ENCODE peak calls at places on chromosomes 11 and 22, in six cellular contexts. O is GM23248, Q is neural progenitor cell, E is hepatocyte, F is HCT116, R is MM.1S. B is an unnamed sample. For H3K4me1, the result is how much of the 10 kb centered on the place peaks cover.

GRCh38 chr11:35844579-35844978 is 99.3 kb upstream of the LDLRAD3 start:
- DNase-seq in O (no peak), Q (no peak), E (no peak), F (no peak), R (no peak), B (no peak)

GRCh38 chr22:43188829-43189545 is 2.1 kb upstream of the TTLL12 start:
- DNase-seq in O (no peak), Q (no peak), E (no peak), F (no peak), R (no peak), B (no peak)

GRCh38 chr22:22773427-22773826 is 114.2 kb upstream of the IGLL5 start:
- DNase-seq in O (no peak), Q (no peak), E (no peak), F (no peak), R (no peak), B (no peak)

GRCh38 chr11:79439893-79440450 is 858 bp downstream of the TENM4 start:
- DNase-seq in O (no peak), Q (peak), E (peak), F (no peak), R (no peak), B (no peak)

GRCh38 chr11:21567628-21568290 is 625.1 kb upstream of the ANO5 start:
- DNase-seq in O (no peak), Q (no peak), E (peak), F (no peak), R (no peak), B (no peak)

GRCh38 chr22:43007519-43008102 is 7.3 kb downstream of the PACSIN2 start:
- DNase-seq in O (peak), Q (no peak), E (peak), F (no peak), R (no peak), B (peak)

GRCh38 chr11:1072116-1072820 is 2.4 kb upstream of the MUC2 start:
- DNase-seq in O (peak), Q (no peak), E (peak), F (peak), R (no peak), B (no peak)

GRCh38 chr11:116787436-116787785 is 412 bp downstream of the ZPR1 start:
- DNase-seq in O (peak), Q (no peak), E (no peak), F (no peak), R (no peak), B (no peak)

GRCh38 chr22:32325416-32325801 is 32.3 kb upstream of the RFPL3 start:
- DNase-seq in O (no peak), Q (no peak), E (no peak), F (no peak), R (no peak), B (no peak)

GRCh38 chr11:129278586-129279319 is 86.6 kb upstream of the ARHGAP32 start:
- DNase-seq in O (peak), Q (peak), E (peak), F (no peak), R (peak), B (no peak)

GRCh38 chr11:11510939-11511338 is 110.9 kb downstream of the GALNT18 start:
- DNase-seq in O (no peak), Q (peak), E (no peak), F (no peak), R (no peak), B (no peak)

GRCh38 chr11:5509803-5510202 is at the start of gene UBQLN3:
- DNase-seq in O (no peak), Q (no peak), E (no peak), F (no peak), R (no peak), B (no peak)

GRCh38 chr11:15472405-15472799 is 357.7 kb downstream of the INSC start:
- DNase-seq in O (no peak), Q (no peak), E (peak), F (no peak), R (no peak), B (no peak)

GRCh38 chr22:46674367-46674781 is 54.2 kb downstream of the GRAMD4 start:
- DNase-seq in O (no peak), Q (no peak), E (no peak), F (no peak), R (no peak), B (peak)

GRCh38 chr11:111532365-111532709 is 8.2 kb upstream of the LAYN start:
- DNase-seq in O (no peak), Q (no peak), E (no peak), F (no peak), R (peak), B (no peak)

GRCh38 chr22:47187558-47187957 is 425.1 kb downstream of the TBC1D22A start:
- DNase-seq in O (no peak), Q (no peak), E (no peak), F (no peak), R (no peak), B (no peak)

GRCh38 chr11:57515332-57516060 is at the start of gene SLC43A1:
- DNase-seq in O (peak), Q (peak), E (peak), F (no peak), R (peak), B (peak)

GRCh38 chr22:46641829-46642266 is 21.7 kb downstream of the GRAMD4 start:
- DNase-seq in O (peak), Q (no peak), E (no peak), F (no peak), R (no peak), B (no peak)

GRCh38 chr11:66407651-66408050 is 13.2 kb upstream of the NPAS4 start:
- DNase-seq in O (no peak), Q (no peak), E (no peak), F (no peak), R (no peak), B (no peak)

GRCh38 chr11:827861-828167 is at the start of gene CRACR2B:
- DNase-seq in O (no peak), Q (no peak), E (no peak), F (no peak), R (peak), B (no peak)

GRCh38 chr11:117564321-117564720 is 232.7 kb downstream of the DSCAML1 start:
- DNase-seq in O (no peak), Q (no peak), E (no peak), F (no peak), R (no peak), B (no peak)

GRCh38 chr11:105046898-105047579 is 1.9 kb upstream of the CARD16 start:
- DNase-seq in O (peak), Q (no peak), E (peak), F (no peak), R (no peak), B (no peak)

GRCh38 chr11:44625759-44626523 is 60.5 kb downstream of the CD82 start:
- DNase-seq in O (no peak), Q (no peak), E (peak), F (no peak), R (no peak), B (no peak)

GRCh38 chr11:111360150-111361043 is 18.7 kb downstream of the POU2AF1 start:
- DNase-seq in O (no peak), Q (no peak), E (peak), F (no peak), R (no peak), B (peak)

GRCh38 chr11:129315781-129316579 is 59.7 kb upstream of the BARX2 start:
- DNase-seq in O (no peak), Q (peak), E (peak), F (peak), R (no peak), B (no peak)

GRCh38 chr11:5605849-5606248 is 9.4 kb downstream of the TRIM6 start:
- DNase-seq in O (peak), Q (no peak), E (peak), F (no peak), R (no peak), B (peak)

GRCh38 chr22:49999063-49999900 is 13.3 kb downstream of the IL17REL start:
- DNase-seq in O (peak), Q (peak), E (peak), F (no peak), R (no peak), B (no peak)

GRCh38 chr22:19995611-19996339 is 20.8 kb downstream of the ARVCF start:
- DNase-seq in O (no peak), Q (no peak), E (no peak), F (no peak), R (no peak), B (no peak)

GRCh38 chr22:19997561-19998231 is 18.9 kb downstream of the ARVCF start:
- DNase-seq in O (no peak), Q (no peak), E (no peak), F (no peak), R (no peak), B (no peak)

GRCh38 chr22:19998232-19998951 is 18.2 kb downstream of the ARVCF start:
- DNase-seq in O (no peak), Q (peak), E (no peak), F (no peak), R (no peak), B (no peak)

GRCh38 chr22:19994851-19995610 is 21.6 kb downstream of the ARVCF start:
- DNase-seq in O (no peak), Q (no peak), E (no peak), F (no peak), R (no peak), B (no peak)

GRCh38 chr22:19996694-19997384 is 19.8 kb downstream of the ARVCF start:
- DNase-seq in O (no peak), Q (no peak), E (no peak), F (no peak), R (no peak), B (no peak)
- H3K4me1 ChIP-seq in O (under half), Q (under half), E (under half), F (under half), R (under half), B (under half)

DNA sequence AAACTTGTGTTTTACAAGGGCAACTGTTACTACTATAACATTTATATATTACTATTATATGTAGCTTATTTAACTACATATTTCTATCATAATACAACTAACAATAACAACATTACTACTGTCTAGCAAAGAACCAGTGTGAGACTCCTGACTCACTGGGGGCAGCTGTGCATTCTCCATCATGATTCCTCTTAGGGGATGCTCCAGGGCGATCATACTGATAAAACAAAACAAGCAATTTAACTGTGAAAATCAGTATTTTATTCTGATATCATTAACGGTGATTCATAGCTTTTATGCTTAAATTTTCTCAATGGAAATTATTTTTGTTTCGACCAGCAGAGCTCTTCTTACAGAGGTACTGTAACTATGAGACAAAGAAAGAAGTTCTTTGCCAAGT is 24.6 kb upstream of the FNBP4 start:
- DNase-seq in O (peak), Q (no peak), E (no peak), F (no peak), R (no peak), B (no peak)
- TF ChIP-seq EZH2phosphoT487 in O (no peak), Q (no peak), E (no peak), F (no peak), R (no peak), B (no peak)

GRCh38 chr11:55819330-55819729 is at the start of gene OR5D18:
- DNase-seq in O (no peak), Q (no peak), E (no peak), F (no peak), R (no peak), B (no peak)
- H3K4me1 ChIP-seq in O (under half), Q (under half), E (under half), F (under half), R (under half), B (under half)

GRCh38 chr11:71964641-71965040 is 34.1 kb upstream of the IL18BP start:
- DNase-seq in O (no peak), Q (no peak), E (no peak), F (no peak), R (no peak), B (no peak)

GRCh38 chr11:71963468-71963867 is 34.6 kb downstream of the RNF121 start:
- DNase-seq in O (no peak), Q (no peak), E (no peak), F (no peak), R (no peak), B (no peak)

DNA sequence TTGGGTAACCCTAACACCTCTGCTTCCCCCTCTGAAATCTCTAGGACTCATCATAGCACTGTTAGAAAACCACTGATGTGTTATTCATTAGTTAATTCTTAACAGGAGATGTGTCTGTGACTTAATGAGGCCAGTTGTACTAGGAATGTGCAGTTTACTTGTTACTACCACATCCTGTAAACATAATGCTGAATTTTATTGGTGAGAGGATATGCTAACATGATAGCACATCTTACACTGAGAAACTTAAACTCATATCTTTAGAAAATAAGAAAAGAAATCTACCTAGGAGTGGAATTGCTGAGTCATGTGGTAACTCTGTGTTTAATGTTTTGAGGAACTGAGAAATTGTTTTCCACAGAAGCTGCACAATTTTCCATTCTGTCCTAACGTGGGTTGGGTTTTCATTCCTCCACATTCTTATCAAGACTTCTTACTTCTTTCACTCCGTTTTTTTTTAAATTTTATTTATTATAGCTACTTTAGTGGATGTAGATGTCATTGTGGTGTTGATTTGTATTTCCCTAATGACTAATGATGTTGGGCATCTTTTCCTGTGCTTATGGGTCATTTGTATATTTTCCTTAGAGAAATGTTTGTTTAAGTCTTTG is 33.7 kb downstream of the RNF121 start:
- DNase-seq in O (peak), Q (no peak), E (no peak), F (no peak), R (peak), B (peak)
- TF ChIP-seq EZH2phosphoT487 in O (peak), Q (no peak), E (no peak), F (no peak), R (no peak), B (no peak)

GRCh38 chr22:44364750-44365118 is 52.0 kb upstream of the SHISAL1 start:
- DNase-seq in O (no peak), Q (no peak), E (no peak), F (no peak), R (no peak), B (no peak)
- H3K4me1 ChIP-seq in O (under half), Q (under half), E (under half), F (under half), R (under half), B (under half)

GRCh38 chr11:4025957-4026324 is 68.7 kb upstream of the RRM1 start:
- DNase-seq in O (peak), Q (no peak), E (no peak), F (no peak), R (no peak), B (no peak)
- TF ChIP-seq EZH2phosphoT487 in O (no peak), Q (no peak), E (no peak), F (no peak), R (no peak), B (no peak)

GRCh38 chr11:76603202-76603601 is 67.3 kb downstream of the LRRC32 start:
- DNase-seq in O (no peak), Q (no peak), E (no peak), F (no peak), R (no peak), B (no peak)
- H3K4me1 ChIP-seq in O (under half), Q (under half), E (under half), F (under half), R (under half), B (under half)